ENCODE peak calls at places on chromosomes 5 and 9, in six cellular contexts. I, S, A, T, Z and U are unnamed samples.

GRCh38 chr5:74382864-74383618 is 257.5 kb downstream of the ENC1 start:
- DNase-seq in A (peak; percentile 54), Z (peak; percentile 90), T (no peak), S (no peak), I (no peak), U (peak; percentile 80)

GRCh38 chr9:130186839-130187522 is 14.8 kb downstream of the NCS1 start:
- DNase-seq in T (peak; percentile 39), S (peak; percentile 87), I (no peak), Z (peak; percentile 42), A (peak; percentile 55), U (peak; percentile 80)

GRCh38 chr5:150582281-150582791 is 58.1 kb upstream of the SYNPO start:
- DNase-seq in T (no peak), S (no peak), A (peak; percentile 69), I (no peak), Z (no peak), U (peak; percentile 79)

GRCh38 chr9:71446499-71447411 is 321.6 kb downstream of the CEMIP2 start:
- DNase-seq in Z (peak; percentile 5), T (peak; percentile 75), A (peak; percentile 46), S (peak; percentile 90), I (peak; percentile 91), U (peak; percentile 79)

GRCh38 chr5:172642046-172642409 is 965 bp downstream of the NEURL1B start:
- DNase-seq in A (peak; percentile 21), S (no peak), T (no peak), Z (no peak), I (no peak), U (peak; percentile 47)

GRCh38 chr9:123925820-123926219 is 4.1 kb downstream of the DENND1A start:
- DNase-seq in T (no peak), Z (peak; percentile 29), I (no peak), S (no peak), A (peak; percentile 39), U (peak; percentile 46)

GRCh38 chr5:85109616-85110015 is 724.9 kb upstream of the EDIL3 start:
- DNase-seq in T (no peak), Z (no peak), I (no peak), S (no peak), A (peak; percentile 0), U (peak; percentile 48)

GRCh38 chr5:72210913-72211670 is 103.8 kb downstream of the MAP1B start:
- DNase-seq in T (no peak), S (no peak), Z (no peak), I (no peak), A (peak; percentile 88), U (peak; percentile 68)

GRCh38 chr5:72852356-72852755 is 35.9 kb downstream of the TNPO1 start:
- DNase-seq in A (no peak), S (no peak), I (no peak), T (no peak), Z (no peak), U (no peak)

GRCh38 chr5:156774273-156774672 is 75.8 kb upstream of the PPP1R2B start:
- DNase-seq in Z (no peak), T (no peak), I (no peak), A (no peak), S (no peak), U (no peak)

GRCh38 chr5:124995451-124995850 is 249.0 kb upstream of the ZNF608 start:
- DNase-seq in I (no peak), A (peak; percentile 93), Z (no peak), T (no peak), S (no peak), U (peak; percentile 67)

GRCh38 chr5:142095651-142096330 is 12.8 kb upstream of the NDFIP1 start:
- DNase-seq in S (no peak), A (no peak), T (no peak), Z (no peak), I (no peak), U (no peak)

GRCh38 chr9:127422787-127423186 is 1.4 kb upstream of the ZNF79 start:
- DNase-seq in T (no peak), S (no peak), Z (no peak), A (no peak), I (no peak), U (no peak)

GRCh38 chr9:127424669-127424986 is 446 bp downstream of the ZNF79 start:
- DNase-seq in I (no peak), T (no peak), A (no peak), S (no peak), Z (no peak), U (no peak)

GRCh38 chr9:127423934-127424668 is at the start of gene ZNF79:
- DNase-seq in S (peak; percentile 95), I (peak; percentile 89), Z (peak; percentile 92), T (peak; percentile 82), A (peak; percentile 88), U (peak; percentile 94)

GRCh38 chr9:127422133-127422782 is 1.9 kb upstream of the ZNF79 start:
- DNase-seq in T (no peak), Z (no peak), A (no peak), I (no peak), S (no peak), U (no peak)

GRCh38 chr9:127423591-127423933 is 620 bp upstream of the ZNF79 start:
- DNase-seq in A (no peak), I (no peak), S (no peak), T (no peak), Z (no peak), U (no peak)
- H3K14ac ChIP-seq in A (peak overlapping the region; percentile 100), I (no peak overlapping the region), S (peak overlapping the region; percentile 68), T (no peak overlapping the region), Z (peak overlapping the region; percentile 46), U (no peak overlapping the region)

GRCh38 chr9:80157128-80157527 is 585.4 kb downstream of the TLE4 start:
- DNase-seq in S (no peak), T (no peak), A (no peak), Z (no peak), I (no peak), U (no peak)
- H3K4me2 ChIP-seq in S (no peak overlapping the region), T (no peak overlapping the region), A (no peak overlapping the region), Z (no peak overlapping the region), I (no peak overlapping the region), U (peak overlapping the region; percentile 11)

GRCh38 chr5:5795074-5795779 is 372.8 kb downstream of the ICE1 start:
- DNase-seq in S (no peak), Z (no peak), I (no peak), A (no peak), T (no peak), U (no peak)

GRCh38 chr5:5799826-5800225 is 377.3 kb downstream of the ICE1 start:
- DNase-seq in I (no peak), S (no peak), T (no peak), A (no peak), Z (no peak), U (no peak)

GRCh38 chr5:5800801-5801761 is 378.6 kb downstream of the ICE1 start:
- DNase-seq in S (no peak), I (no peak), T (no peak), A (no peak), Z (no peak), U (no peak)

GRCh38 chr5:5798041-5798827 is 375.8 kb downstream of the ICE1 start:
- DNase-seq in Z (no peak), A (no peak), S (no peak), T (no peak), I (no peak), U (no peak)

DNA sequence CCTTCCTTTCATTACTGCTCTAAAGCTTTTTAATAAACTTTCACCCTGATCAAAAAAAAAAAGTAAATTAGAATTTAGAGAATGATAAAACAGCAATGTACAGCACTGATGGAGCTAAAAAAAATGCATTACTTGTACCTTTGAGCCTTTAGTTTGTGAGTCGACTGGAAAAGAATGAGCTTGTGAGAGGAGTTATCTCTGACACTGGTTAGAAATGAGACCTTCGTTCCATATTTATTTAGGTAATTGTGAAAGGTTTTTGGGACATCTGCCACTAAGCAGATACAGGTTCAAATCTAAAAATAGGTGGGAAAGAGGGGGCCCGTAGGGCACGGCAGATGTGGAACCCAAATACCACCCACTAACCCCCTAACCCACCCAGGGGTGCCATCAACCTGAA is 376.8 kb downstream of the ICE1 start:
- DNase-seq in I (no peak), T (no peak), Z (no peak), A (no peak), S (no peak), U (no peak)
- H3K27me3 ChIP-seq in I (no peaks in the 10 kb centered on the region), T (no peaks in the 10 kb centered on the region), Z (no peaks in the 10 kb centered on the region), A (no peaks in the 10 kb centered on the region), S (no peaks in the 10 kb centered on the region), U (peaks cover 3% of the 10 kb centered on the region)

GRCh38 chr5:137410234-137411010 is 88.7 kb downstream of the SPOCK1 start:
- DNase-seq in A (no peak), T (no peak), I (no peak), S (no peak), Z (no peak), U (no peak)

GRCh38 chr5:137412136-137412535 is 87.0 kb downstream of the SPOCK1 start:
- DNase-seq in Z (no peak), I (no peak), A (no peak), S (no peak), T (no peak), U (no peak)

GRCh38 chr5:137415231-137415681 is 83.9 kb downstream of the SPOCK1 start:
- DNase-seq in I (no peak), T (no peak), S (no peak), A (peak; percentile 70), Z (no peak), U (no peak)

GRCh38 chr5:137414112-137414511 is 85.0 kb downstream of the SPOCK1 start:
- DNase-seq in S (no peak), Z (no peak), I (no peak), T (no peak), A (no peak), U (no peak)
- H3K14ac ChIP-seq in S (no peak overlapping the region), Z (no peak overlapping the region), I (no peak overlapping the region), T (no peak overlapping the region), A (no peak overlapping the region), U (no peak overlapping the region)

GRCh38 chr5:106601605-106602004 is 1069.1 kb downstream of the EFNA5 start:
- DNase-seq in S (no peak), Z (peak; percentile 44), A (no peak), I (no peak), T (no peak), U (peak; percentile 6)

GRCh38 chr5:106600803-106601202 is 1069.9 kb downstream of the EFNA5 start:
- DNase-seq in T (no peak), I (no peak), S (no peak), Z (no peak), A (no peak), U (no peak)

GRCh38 chr5:106595864-106596263 is 1074.9 kb downstream of the EFNA5 start:
- DNase-seq in A (no peak), I (no peak), T (no peak), Z (no peak), S (no peak), U (no peak)
- H3K4me2 ChIP-seq in A (no peak overlapping the region), I (no peak overlapping the region), T (no peak overlapping the region), Z (no peak overlapping the region), S (no peak overlapping the region), U (no peak overlapping the region)